ENCODE peak calls at places on chromosomes 4 and X, in four cellular contexts. G is neuronal stem cell, U is mesenchymal stem cell, V is H9. R is an unnamed sample.

GRCh38 chr4:156829194-156829593 is 142.4 kb downstream of the PDGFC start:
- DNase-seq in U (no peak), V (no peak), G (no peak), R (no peak)

GRCh38 chr4:67980512-67980911 is 17.2 kb upstream of the TMPRSS11A start:
- DNase-seq in V (no peak), G (no peak), U (no peak), R (no peak)

GRCh38 chr4:22287626-22288025 is 228.2 kb downstream of the ADGRA3 start:
- DNase-seq in G (no peak), U (no peak), V (no peak), R (no peak)

GRCh38 chrX:73913580-73913979 is 350.6 kb downstream of the CHIC1 start:
- DNase-seq in U (no peak), G (no peak), V (no peak), R (no peak)

GRCh38 chr4:186015212-186015817 is 53.6 kb upstream of the TLR3 start:
- DNase-seq in U (no peak), V (no peak), G (no peak), R (no peak)

GRCh38 chrX:9980927-9981326 is 13.8 kb downstream of the CLDN34 start:
- DNase-seq in G (no peak), V (no peak), U (no peak), R (no peak)

GRCh38 chrX:84339507-84340364 is 151.7 kb upstream of the RPS6KA6 start:
- DNase-seq in V (no peak), G (no peak), U (peak), R (no peak)

GRCh38 chr4:168859100-168859499 is 151.0 kb downstream of the CBR4 start:
- DNase-seq in U (no peak), G (no peak), V (no peak), R (no peak)

GRCh38 chrX:87583679-87584078 is 66.1 kb downstream of the KLHL4 start:
- DNase-seq in G (no peak), V (peak), U (peak), R (peak)

GRCh38 chr4:182556576-182556975 is 313.4 kb downstream of the TENM3 start:
- DNase-seq in V (no peak), U (peak), G (no peak), R (no peak)

GRCh38 chr4:126264839-126265238 is 950.1 kb downstream of the FAT4 start:
- DNase-seq in G (no peak), U (peak), V (no peak), R (no peak)

GRCh38 chr4:40656221-40656863 is 26.7 kb upstream of the RBM47 start:
- DNase-seq in G (no peak), U (no peak), V (no peak), R (no peak)

GRCh38 chr4:89497517-89498308 is 190.1 kb upstream of the GPRIN3 start:
- DNase-seq in V (no peak), U (peak), G (no peak), R (no peak)

GRCh38 chrX:131187234-131187633 is 101.9 kb downstream of the IGSF1 start:
- DNase-seq in G (no peak), V (no peak), U (no peak), R (no peak)

GRCh38 chr4:38491854-38492478 is 172.0 kb upstream of the KLF3 start:
- DNase-seq in V (no peak), U (no peak), G (no peak), R (no peak)
- H2BK12ac ChIP-seq in V (no peak), U (no peak), G (no peak), R (no peak)

GRCh38 chr4:158903079-158903456 is 134.2 kb downstream of the FNIP2 start:
- DNase-seq in V (no peak), U (no peak), G (no peak), R (no peak)
- H2BK12ac ChIP-seq in V (no peak), U (peak), G (no peak), R (no peak)

GRCh38 chrX:55007633-55008032 is 7.5 kb downstream of the APEX2 start:
- DNase-seq in U (peak), V (no peak), G (no peak), R (no peak)
- H2BK12ac ChIP-seq in U (no peak), V (no peak), G (no peak), R (no peak)

GRCh38 chr4:118883861-118884260 is 4.8 kb upstream of the SYNPO2 start:
- DNase-seq in U (no peak), V (no peak), G (no peak), R (no peak)

GRCh38 chr4:118889313-118889694 is 650 bp downstream of the SYNPO2 start:
- DNase-seq in V (no peak), G (no peak), U (no peak), R (no peak)

GRCh38 chr4:118884716-118885115 is 3.9 kb upstream of the SYNPO2 start:
- DNase-seq in V (no peak), G (no peak), U (no peak), R (no peak)

GRCh38 chr4:118894034-118894433 is 5.4 kb downstream of the SYNPO2 start:
- DNase-seq in V (no peak), U (no peak), G (no peak), R (no peak)

DNA sequence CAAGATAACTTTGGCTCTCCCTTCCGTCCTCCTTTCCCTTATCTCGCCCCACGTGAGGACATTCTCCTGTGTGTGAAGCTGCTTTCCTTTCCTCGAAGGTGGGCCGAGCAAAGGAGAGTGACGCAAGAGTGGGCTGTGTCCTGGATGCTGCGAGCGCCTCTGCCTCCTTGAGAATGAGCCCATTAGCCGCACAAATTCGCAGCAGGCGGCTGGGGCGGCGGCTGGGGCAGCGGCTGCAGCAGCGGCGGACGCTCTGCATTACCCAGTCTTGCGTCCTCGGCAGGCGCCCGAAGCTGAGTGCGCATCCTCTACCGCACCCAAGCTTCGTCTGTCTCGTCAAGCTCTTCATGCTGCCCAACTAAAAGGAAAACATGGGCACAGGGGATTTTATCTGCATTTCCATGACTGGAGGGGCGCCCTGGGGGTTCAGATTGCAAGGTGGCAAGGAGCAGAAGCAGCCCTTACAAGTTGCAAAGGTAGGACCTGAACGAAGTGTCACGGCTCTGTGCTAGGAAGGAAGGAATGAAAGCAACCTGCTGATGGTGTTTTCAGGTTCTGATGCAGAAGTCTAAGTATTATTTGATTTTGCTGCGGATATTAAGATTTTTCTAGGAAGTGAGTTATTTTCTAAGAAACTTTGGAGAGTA is at the start of gene SYNPO2:
- DNase-seq in G (peak), U (peak), V (peak), R (peak)
- H2BK12ac ChIP-seq in G (no peak), U (no peak), V (no peak), R (no peak)

GRCh38 chr4:8107146-8107657 is 51.4 kb downstream of the ABLIM2 start:
- DNase-seq in U (no peak), V (no peak), G (no peak), R (no peak)
- H2BK12ac ChIP-seq in U (no peak), V (no peak), G (peak), R (no peak)